ENCODE peak calls at places on chromosome 6, in five cellular contexts. X is GM12878, V is GM12891, Q is HepG2, S is H1. R is an unnamed sample.

GRCh38 chr6:40738551-40738950 is 151.4 kb upstream of the LRFN2 start:
- DNase-seq in X (no peak), V (no peak), Q (no peak), S (no peak), R (no peak)

GRCh38 chr6:11712760-11713159 is 65.8 kb downstream of the ADTRP start:
- DNase-seq in X (no peak), V (no peak), Q (no peak), S (no peak), R (no peak)

GRCh38 chr6:11315743-11316437 is 83.4 kb upstream of the NEDD9 start:
- DNase-seq in X (no peak), V (no peak), Q (no peak), S (no peak), R (no peak)

GRCh38 chr6:89356644-89357043 is 4.1 kb upstream of the UBE2J1 start:
- DNase-seq in X (no peak), V (no peak), Q (no peak), S (no peak), R (no peak)

GRCh38 chr6:111980168-111980567 is 73.7 kb upstream of the CCN6 start:
- DNase-seq in X (no peak), V (no peak), Q (no peak), S (no peak), R (no peak)

GRCh38 chr6:31750411-31751022 is 10.7 kb downstream of the MSH5 start:
- DNase-seq in X (no peak), V (no peak), Q (no peak), S (no peak), R (no peak)

GRCh38 chr6:151661928-151662327 is 145.6 kb upstream of the ESR1 start:
- DNase-seq in X (no peak), V (no peak), Q (no peak), S (peak), R (no peak)

GRCh38 chr6:122969999-122970398 is 26.0 kb upstream of the CLVS2 start:
- DNase-seq in X (no peak), V (no peak), Q (no peak), S (no peak), R (no peak)

GRCh38 chr6:125985522-125985921 is 818 bp upstream of the TRMT11 start:
- DNase-seq in X (no peak), V (no peak), Q (peak), S (no peak), R (no peak)
- TF ChIP-seq POLR2A in X (no peak), V (no peak), Q (no peak), S (no peak), R (no peak)

DNA sequence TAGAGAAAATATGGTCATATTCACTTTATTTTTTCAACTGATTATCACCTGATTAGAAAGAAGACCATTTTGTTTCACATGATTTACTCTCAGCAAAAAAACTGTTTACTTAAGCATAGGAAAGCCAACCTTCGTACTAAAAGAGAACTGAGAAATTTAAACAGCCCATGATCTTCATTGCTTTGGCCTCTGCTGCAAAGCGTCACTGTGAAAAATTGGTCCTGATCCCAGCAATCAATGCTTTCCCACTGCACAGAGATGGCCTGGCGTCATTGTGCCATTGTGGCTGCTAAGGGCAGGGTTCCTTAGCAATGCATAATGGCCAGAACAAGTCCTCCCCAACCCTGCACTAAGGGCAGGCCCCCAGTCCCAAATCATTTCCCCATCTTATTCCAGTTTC is 19.9 kb upstream of the THEMIS start:
- DNase-seq in X (no peak), V (no peak), Q (no peak), S (no peak), R (no peak)
- TF ChIP-seq TAF1 in X (no peak), V (no peak), Q (no peak), S (no peak), R (no peak)

GRCh38 chr6:53734473-53735299 is 60.1 kb upstream of the LRRC1 start:
- DNase-seq in X (peak), V (no peak), Q (peak), S (peak), R (no peak)
- TF ChIP-seq POLR2AphosphoS5 in X (no peak), V (no peak), Q (no peak), S (no peak), R (no peak)

GRCh38 chr6:36444470-36444869 is 1.7 kb downstream of the KCTD20 start:
- DNase-seq in X (no peak), V (no peak), Q (no peak), S (no peak), R (no peak)
- TF ChIP-seq POLR2A in X (no peak), V (no peak), Q (no peak), S (no peak), R (no peak)

DNA sequence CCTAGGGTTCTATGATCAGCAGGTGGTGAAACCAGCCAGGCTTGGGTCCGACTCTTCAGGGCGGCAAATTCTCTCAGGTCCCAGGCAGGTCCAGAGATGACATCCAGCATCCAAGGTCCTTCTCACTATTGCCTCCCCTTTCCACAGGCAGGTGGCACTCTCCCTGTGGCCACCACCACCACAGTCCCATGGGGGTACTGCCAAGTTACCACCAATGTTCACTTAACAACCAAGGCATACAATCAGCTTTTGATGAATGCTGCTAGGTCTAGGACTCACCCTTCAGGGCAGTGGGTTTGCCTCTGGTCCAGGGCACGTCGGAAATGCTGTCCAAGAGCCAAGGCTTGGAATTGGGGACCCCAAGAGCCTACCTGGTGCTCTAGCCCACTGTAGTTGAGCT is 40.4 kb upstream of the UTRN start:
- DNase-seq in X (no peak), V (no peak), Q (no peak), S (no peak), R (no peak)
- TF ChIP-seq TAF1 in X (no peak), V (no peak), Q (no peak), S (no peak), R (no peak)

DNA sequence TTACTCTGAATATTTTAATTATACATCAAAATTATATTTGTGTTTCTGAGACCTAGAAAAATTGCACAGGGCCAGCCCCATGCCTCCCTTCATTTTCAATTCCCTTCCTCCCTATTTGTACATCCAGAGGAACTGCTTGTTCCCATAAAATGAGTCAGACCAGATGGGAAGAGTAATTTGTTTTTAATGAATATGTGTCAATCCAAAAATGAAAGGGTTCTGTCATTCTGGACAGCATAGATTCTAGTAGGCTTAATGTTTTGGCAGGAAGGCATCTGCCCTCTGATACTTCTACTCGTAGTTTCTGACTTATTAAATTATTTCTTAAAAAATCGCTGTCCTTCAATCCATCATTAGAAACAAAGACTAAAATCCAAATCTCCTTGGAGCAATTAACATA is 665.5 kb downstream of the TENT5A start:
- DNase-seq in X (no peak), V (no peak), Q (no peak), S (no peak), R (no peak)
- TF ChIP-seq POLR2AphosphoS5 in X (no peak), V (no peak), Q (no peak), S (no peak), R (no peak)

GRCh38 chr6:44312901-44313788 is at the start of gene AARS2:
- DNase-seq in X (peak), V (peak), Q (peak), S (peak), R (peak)
- TF ChIP-seq POLR2A in X (peak), V (peak), Q (peak), S (peak), R (peak)

DNA sequence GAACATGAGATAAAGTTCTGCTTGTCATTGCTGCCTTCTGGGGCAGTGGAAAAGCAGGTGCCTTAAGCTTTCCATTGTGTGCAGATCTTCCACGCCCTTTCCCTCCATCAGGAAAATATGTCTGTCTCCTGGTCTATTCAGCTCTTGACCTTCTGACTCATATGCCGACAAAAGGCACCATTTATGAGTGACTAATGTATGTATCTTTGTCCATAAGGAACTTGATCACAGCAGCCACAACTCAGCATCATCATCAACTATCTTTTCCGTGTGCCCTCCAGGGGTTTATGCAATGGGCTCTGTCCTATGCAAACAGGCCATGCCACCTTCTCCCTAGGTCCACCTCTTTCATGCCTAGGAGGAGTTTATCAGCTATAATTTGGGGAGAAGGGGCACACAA is 102.7 kb upstream of the QKI start:
- DNase-seq in X (no peak), V (no peak), Q (peak), S (no peak), R (no peak)
- TF ChIP-seq TAF1 in X (no peak), V (no peak), Q (no peak), S (no peak), R (no peak)

GRCh38 chr6:149717255-149717587 is 680 bp downstream of the LATS1 start:
- DNase-seq in X (no peak), V (no peak), Q (no peak), S (no peak), R (no peak)

GRCh38 chr6:149716181-149716580 is 1.7 kb downstream of the LATS1 start:
- DNase-seq in X (no peak), V (no peak), Q (no peak), S (no peak), R (no peak)

GRCh38 chr6:149717588-149718458 is at the start of gene LATS1:
- DNase-seq in X (no peak), V (peak), Q (peak), S (peak), R (peak)

GRCh38 chr6:149714442-149714841 is 3.5 kb downstream of the LATS1 start:
- DNase-seq in X (no peak), V (no peak), Q (no peak), S (no peak), R (no peak)

DNA sequence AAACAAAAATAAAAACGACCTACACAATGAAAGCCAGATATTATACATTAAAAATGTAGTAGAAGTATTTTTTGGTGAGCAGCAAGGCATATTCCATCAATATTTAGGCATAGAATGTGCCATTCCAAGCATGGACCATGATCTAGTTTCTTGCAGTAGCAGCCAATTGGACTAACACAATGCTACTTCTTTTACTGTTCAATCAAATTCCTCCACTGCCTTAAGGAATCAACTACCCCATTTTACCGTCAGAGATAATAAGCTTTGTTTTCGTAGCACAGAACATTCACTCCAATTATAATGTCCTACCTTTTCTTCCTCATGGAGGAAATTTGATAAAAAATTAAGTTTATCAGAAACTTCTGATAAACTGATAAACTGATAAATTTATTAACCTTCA is 1.3 kb downstream of the LATS1 start:
- DNase-seq in X (no peak), V (no peak), Q (no peak), S (no peak), R (no peak)
- TF ChIP-seq POLR2AphosphoS5 in X (no peak), V (no peak), Q (no peak), S (no peak), R (no peak)

R was measured in GM12892.